ENCODE peak calls at places on chromosomes 12 and 14, in seven cellular contexts. R, Q, M, A, F, L and B are unnamed samples.

GRCh38 chr14:70254476-70254961 is 65.8 kb upstream of the SLC8A3 start:
- DNase-seq in R (peak), Q (peak), M (peak), A (no peak), F (no peak), L (no peak), B (peak)

GRCh38 chr12:52319097-52319496 is 2.1 kb downstream of the KRT83 start:
- DNase-seq in R (no peak), Q (no peak), M (no peak), A (no peak), F (no peak), L (peak), B (no peak)

GRCh38 chr12:118925407-118926202 is 55.7 kb upstream of the SRRM4 start:
- DNase-seq in R (no peak), Q (no peak), M (no peak), A (no peak), F (no peak), L (no peak), B (no peak)

GRCh38 chr12:77161944-77162343 is 96.6 kb upstream of the E2F7 start:
- DNase-seq in R (no peak), Q (no peak), M (no peak), A (no peak), F (no peak), L (no peak), B (no peak)

GRCh38 chr12:104133861-104134260 is 4.1 kb downstream of the NFYB start:
- DNase-seq in R (no peak), Q (no peak), M (peak), A (no peak), F (no peak), L (no peak), B (no peak)

GRCh38 chr12:116138380-116138779 is 139.1 kb downstream of the MED13L start:
- DNase-seq in R (no peak), Q (no peak), M (peak), A (no peak), F (no peak), L (no peak), B (no peak)

GRCh38 chr14:36521598-36522345 is 1.7 kb upstream of the NKX2-1 start:
- DNase-seq in R (no peak), Q (peak), M (no peak), A (no peak), F (no peak), L (no peak), B (no peak)

GRCh38 chr14:85087201-85087600 is 442.7 kb upstream of the FLRT2 start:
- DNase-seq in R (no peak), Q (no peak), M (no peak), A (peak), F (no peak), L (no peak), B (no peak)

GRCh38 chr12:54870617-54871016 is 16.3 kb downstream of the MUCL1 start:
- DNase-seq in R (no peak), Q (no peak), M (no peak), A (no peak), F (no peak), L (no peak), B (no peak)

GRCh38 chr12:119649202-119649808 is 18.6 kb upstream of the PRKAB1 start:
- DNase-seq in R (no peak), Q (no peak), M (peak), A (peak), F (no peak), L (peak), B (peak)

GRCh38 chr12:105031061-105031807 is 45.1 kb downstream of the NOPCHAP1 start:
- DNase-seq in R (no peak), Q (no peak), M (no peak), A (no peak), F (no peak), L (peak), B (no peak)

GRCh38 chr12:75690556-75690955 is 179.1 kb upstream of the KRR1 start:
- DNase-seq in R (no peak), Q (no peak), M (peak), A (peak), F (no peak), L (no peak), B (peak)

GRCh38 chr12:105218434-105218833 is 17.5 kb downstream of the APPL2 start:
- DNase-seq in R (peak), Q (no peak), M (no peak), A (no peak), F (no peak), L (no peak), B (no peak)

DNA sequence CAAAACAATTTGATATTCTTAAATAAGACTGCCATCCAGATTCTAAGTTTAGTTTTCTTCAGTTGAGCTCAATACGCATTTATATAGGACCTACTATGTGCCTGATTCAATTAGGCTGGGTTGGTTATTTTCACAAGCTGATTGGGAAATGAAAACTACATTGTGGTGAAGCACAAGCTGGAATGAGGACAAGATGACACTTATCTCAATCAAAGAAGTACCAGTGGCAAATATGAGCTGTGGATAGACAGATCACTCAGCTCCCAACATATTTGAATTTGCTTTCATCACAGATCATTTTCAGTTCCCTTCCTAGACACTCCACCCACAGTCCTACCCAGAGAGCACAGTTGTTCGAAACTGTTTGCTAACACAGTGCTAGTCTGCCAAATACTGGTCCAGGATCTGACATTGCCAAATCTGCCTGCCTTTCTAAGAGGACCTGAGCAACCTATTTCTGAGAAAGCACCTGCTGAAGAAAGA is 74.7 kb downstream of the LLPH start:
- DNase-seq in R (no peak), Q (no peak), M (no peak), A (peak), F (no peak), L (no peak), B (no peak)
- TF ChIP-seq CTCF in R (no peak), Q (no peak), M (no peak), A (no peak), F (no peak), L (no peak), B (no peak)

GRCh38 chr12:4279120-4279690 is 5.6 kb downstream of the CCND2 start:
- DNase-seq in R (no peak), Q (no peak), M (no peak), A (no peak), F (no peak), L (no peak), B (no peak)

GRCh38 chr12:4282892-4283511 is 9.4 kb downstream of the CCND2 start:
- DNase-seq in R (no peak), Q (no peak), M (no peak), A (no peak), F (no peak), L (no peak), B (no peak)

GRCh38 chr12:4280351-4281163 is 7.0 kb downstream of the CCND2 start:
- DNase-seq in R (no peak), Q (no peak), M (no peak), A (no peak), F (no peak), L (no peak), B (no peak)

GRCh38 chr12:4282103-4282891 is 8.7 kb downstream of the CCND2 start:
- DNase-seq in R (no peak), Q (no peak), M (no peak), A (no peak), F (no peak), L (no peak), B (no peak)

GRCh38 chr12:4281173-4281654 is 7.7 kb downstream of the CCND2 start:
- DNase-seq in R (no peak), Q (no peak), M (no peak), A (no peak), F (no peak), L (no peak), B (no peak)
- H3K4me3 ChIP-seq in R (no peak), Q (no peak), M (no peak), A (no peak), F (no peak), L (no peak), B (no peak)

GRCh38 chr12:130333341-130333740 is 4.3 kb upstream of the PIWIL1 start:
- DNase-seq in R (no peak), Q (no peak), M (no peak), A (no peak), F (no peak), L (no peak), B (no peak)

GRCh38 chr12:130334937-130335336 is 2.8 kb upstream of the PIWIL1 start:
- DNase-seq in R (no peak), Q (no peak), M (no peak), A (no peak), F (peak), L (no peak), B (no peak)

GRCh38 chr12:130335517-130336392 is 1.9 kb upstream of the PIWIL1 start:
- DNase-seq in R (no peak), Q (no peak), M (peak), A (peak), F (no peak), L (peak), B (peak)

GRCh38 chr12:130336723-130337475 is 788 bp upstream of the PIWIL1 start:
- DNase-seq in R (no peak), Q (no peak), M (no peak), A (no peak), F (no peak), L (no peak), B (no peak)

GRCh38 chr12:130334399-130334798 is 3.3 kb upstream of the PIWIL1 start:
- DNase-seq in R (no peak), Q (no peak), M (no peak), A (no peak), F (no peak), L (no peak), B (no peak)
- TF ChIP-seq CTCF in R (no peak), Q (no peak), M (no peak), A (no peak), F (no peak), L (no peak), B (no peak)

GRCh38 chr12:111410229-111411186 is 4.8 kb downstream of the SH2B3 start:
- DNase-seq in R (no peak), Q (no peak), M (peak), A (no peak), F (no peak), L (no peak), B (peak)
- H3K4me3 ChIP-seq in R (peak), Q (no peak), M (no peak), A (no peak), F (no peak), L (peak), B (peak)

DNA sequence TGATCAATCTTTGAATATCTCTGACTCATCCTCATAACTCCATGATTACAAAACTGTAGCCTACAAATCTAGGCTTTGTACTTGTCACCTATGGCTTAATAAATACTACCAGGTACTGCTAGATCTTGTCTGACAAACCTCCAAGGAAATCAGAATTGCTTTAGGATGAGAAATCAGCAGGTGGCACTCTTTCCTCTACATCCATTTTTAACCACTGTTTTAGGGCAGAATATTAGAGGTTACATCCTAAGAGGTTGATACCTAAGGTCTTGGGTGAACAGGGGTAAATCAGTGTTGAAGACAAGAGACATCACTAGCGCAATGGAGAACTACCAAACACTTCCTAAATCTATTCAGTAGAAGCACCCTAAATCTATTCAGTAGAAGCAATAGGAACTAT is 63.1 kb upstream of the SOX5 start:
- DNase-seq in R (no peak), Q (no peak), M (peak), A (peak), F (no peak), L (no peak), B (peak)
- TF ChIP-seq CTCF in R (no peak), Q (no peak), M (peak), A (peak), F (no peak), L (no peak), B (peak)

GRCh38 chr14:73743431-73743931 is 29.3 kb upstream of the PNMA1 start:
- DNase-seq in R (peak), Q (peak), M (no peak), A (no peak), F (peak), L (peak), B (no peak)

GRCh38 chr14:73745571-73746539 is 31.7 kb upstream of the PNMA1 start:
- DNase-seq in R (no peak), Q (no peak), M (no peak), A (no peak), F (no peak), L (no peak), B (no peak)

GRCh38 chr14:73742520-73743238 is 28.5 kb upstream of the PNMA1 start:
- DNase-seq in R (no peak), Q (no peak), M (no peak), A (no peak), F (no peak), L (no peak), B (no peak)

GRCh38 chr14:73744874-73745529 is 30.8 kb upstream of the PNMA1 start:
- DNase-seq in R (peak), Q (peak), M (no peak), A (no peak), F (no peak), L (peak), B (no peak)

GRCh38 chr14:73744175-73744867 is 30.1 kb upstream of the PNMA1 start:
- DNase-seq in R (no peak), Q (no peak), M (no peak), A (no peak), F (peak), L (no peak), B (no peak)
- H3K4me3 ChIP-seq in R (no peak), Q (no peak), M (no peak), A (no peak), F (no peak), L (peak), B (no peak)

GRCh38 chr12:42027537-42027936 is 117.1 kb downstream of the GXYLT1 start:
- DNase-seq in R (no peak), Q (no peak), M (no peak), A (no peak), F (no peak), L (no peak), B (no peak)

GRCh38 chr12:42031847-42032564 is 112.7 kb downstream of the GXYLT1 start:
- DNase-seq in R (no peak), Q (no peak), M (no peak), A (no peak), F (no peak), L (no peak), B (no peak)

DNA sequence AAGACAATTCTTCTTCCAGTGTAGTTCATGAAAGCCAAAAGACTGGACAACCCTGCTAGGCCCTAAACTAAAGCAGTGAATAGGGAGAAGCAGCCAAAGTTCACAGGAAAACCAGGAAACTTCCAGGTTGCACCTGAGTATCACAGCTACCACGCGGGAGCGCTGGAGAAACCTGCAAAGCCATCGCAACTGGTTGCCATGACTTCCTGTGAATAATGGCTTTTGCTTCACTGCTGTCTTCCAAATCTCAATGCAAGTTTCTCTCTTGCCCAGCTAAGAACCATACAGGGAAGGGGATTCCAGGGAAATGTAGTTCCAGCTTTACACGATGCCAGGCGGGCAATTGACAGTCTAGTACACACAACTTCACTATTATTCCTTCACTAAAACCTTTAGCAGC is 114.1 kb downstream of the GXYLT1 start:
- DNase-seq in R (no peak), Q (no peak), M (no peak), A (no peak), F (no peak), L (no peak), B (no peak)
- TF ChIP-seq CTCF in R (no peak), Q (no peak), M (no peak), A (no peak), F (no peak), L (no peak), B (no peak)

GRCh38 chr12:46020768-46021167 is 30.4 kb upstream of the SCAF11 start:
- DNase-seq in R (no peak), Q (no peak), M (no peak), A (no peak), F (no peak), L (no peak), B (no peak)
- H3K4me3 ChIP-seq in R (no peak), Q (no peak), M (no peak), A (no peak), F (no peak), L (no peak), B (no peak)